ENCODE peak calls at places on chromosomes 16 and 17, in eight cellular contexts. G is ovary, C is lower leg skin, E is prostate gland, O is HCT116, K is tibial nerve, L is IMR-90, W is stomach. X is an unnamed sample.

GRCh38 chr16:28063047-28063521 is 430 bp downstream of the GSG1L start:
- DNase-seq in G (no peak), C (no peak), E (no peak), O (no peak), K (no peak), L (peak; percentile 10), W (no peak), X (no peak)

GRCh38 chr16:15686287-15686686 is 36.2 kb downstream of the NDE1 start:
- DNase-seq in G (no peak), C (no peak), E (no peak), O (no peak), K (no peak), L (no peak), W (no peak), X (no peak)

GRCh38 chr16:82192665-82193064 is 22.6 kb upstream of the MPHOSPH6 start:
- DNase-seq in G (no peak), C (no peak), E (no peak), O (no peak), K (no peak), L (peak; percentile 88), W (no peak), X (no peak)

GRCh38 chr17:77570565-77570898 is 388.0 kb upstream of the TNRC6C start:
- DNase-seq in G (no peak), C (no peak), E (no peak), O (no peak), K (no peak), L (no peak), W (no peak), X (no peak)

GRCh38 chr16:31535737-31536136 is 8.0 kb downstream of the AHSP start:
- DNase-seq in G (no peak), C (no peak), E (no peak), O (no peak), K (no peak), L (no peak), W (no peak), X (no peak)

GRCh38 chr16:65306313-65306712 is 184.4 kb upstream of the CDH11 start:
- DNase-seq in G (no peak), C (no peak), E (no peak), O (no peak), K (no peak), L (no peak), W (no peak), X (no peak)

GRCh38 chr16:85675528-85675927 is 13.2 kb downstream of the GINS2 start:
- DNase-seq in G (no peak), C (no peak), E (no peak), O (no peak), K (no peak), L (peak; percentile 56), W (no peak), X (no peak)

GRCh38 chr17:68790931-68791330 is 164.3 kb downstream of the ABCA8 start:
- DNase-seq in G (no peak), C (no peak), E (no peak), O (no peak), K (no peak), L (no peak), W (no peak), X (no peak)

GRCh38 chr17:49425004-49425286 is 10.3 kb upstream of the PHB1 start:
- DNase-seq in G (no peak), C (no peak), E (no peak), O (no peak), K (no peak), L (no peak), W (no peak), X (no peak)

GRCh38 chr17:77317091-77317519 is 176.3 kb downstream of the SEC14L1 start:
- DNase-seq in G (no peak), C (no peak), E (no peak), O (no peak), K (no peak), L (no peak), W (no peak), X (no peak)

GRCh38 chr16:51510416-51510815 is 359.3 kb upstream of the SALL1 start:
- DNase-seq in G (no peak), C (no peak), E (no peak), O (no peak), K (no peak), L (no peak), W (no peak), X (no peak)

GRCh38 chr16:84720180-84720579 is 20.4 kb downstream of the USP10 start:
- DNase-seq in G (no peak), C (no peak), E (no peak), O (no peak), K (no peak), L (no peak), W (no peak), X (no peak)

GRCh38 chr17:50459081-50459676 is 9.5 kb downstream of the CHAD start:
- DNase-seq in G (no peak), C (no peak), E (peak; percentile 83), O (peak; percentile 15), K (no peak), L (peak; percentile 18), W (no peak), X (no peak)

GRCh38 chr16:52852978-52853377 is 199.7 kb downstream of the CHD9NB start:
- DNase-seq in G (no peak), C (no peak), E (no peak), O (no peak), K (no peak), L (no peak), W (no peak), X (no peak)

GRCh38 chr16:57614546-57615343 is 13.7 kb upstream of the ADGRG1 start:
- DNase-seq in G (no peak), C (no peak), E (no peak), O (no peak), K (no peak), L (no peak), W (peak; percentile 25), X (no peak)

GRCh38 chr16:87180069-87180468 is 137.1 kb downstream of the C16orf95 start:
- DNase-seq in G (no peak), C (no peak), E (no peak), O (no peak), K (no peak), L (no peak), W (no peak), X (no peak)

GRCh38 chr17:2860045-2860444 is 63.8 kb downstream of the RAP1GAP2 start:
- DNase-seq in G (no peak), C (no peak), E (no peak), O (no peak), K (no peak), L (no peak), W (no peak), X (no peak)

GRCh38 chr16:68590201-68590994 is 51.3 kb downstream of the ZFP90 start:
- DNase-seq in G (peak; percentile 80), C (no peak), E (peak; percentile 63), O (peak; percentile 54), K (no peak), L (peak; percentile 7), W (peak; percentile 74), X (peak; percentile 65)

GRCh38 chr17:47714773-47715396 is 18.2 kb upstream of the TBX21 start:
- DNase-seq in G (no peak), C (no peak), E (no peak), O (no peak), K (no peak), L (no peak), W (no peak), X (no peak)

GRCh38 chr16:563072-563644 is 3.0 kb downstream of the PRR35 start:
- DNase-seq in G (no peak), C (no peak), E (no peak), O (no peak), K (no peak), L (no peak), W (no peak), X (no peak)

GRCh38 chr17:79983456-79983855 is 52.2 kb downstream of the TBC1D16 start:
- DNase-seq in G (peak; percentile 9), C (no peak), E (no peak), O (no peak), K (no peak), L (no peak), W (no peak), X (no peak)

DNA sequence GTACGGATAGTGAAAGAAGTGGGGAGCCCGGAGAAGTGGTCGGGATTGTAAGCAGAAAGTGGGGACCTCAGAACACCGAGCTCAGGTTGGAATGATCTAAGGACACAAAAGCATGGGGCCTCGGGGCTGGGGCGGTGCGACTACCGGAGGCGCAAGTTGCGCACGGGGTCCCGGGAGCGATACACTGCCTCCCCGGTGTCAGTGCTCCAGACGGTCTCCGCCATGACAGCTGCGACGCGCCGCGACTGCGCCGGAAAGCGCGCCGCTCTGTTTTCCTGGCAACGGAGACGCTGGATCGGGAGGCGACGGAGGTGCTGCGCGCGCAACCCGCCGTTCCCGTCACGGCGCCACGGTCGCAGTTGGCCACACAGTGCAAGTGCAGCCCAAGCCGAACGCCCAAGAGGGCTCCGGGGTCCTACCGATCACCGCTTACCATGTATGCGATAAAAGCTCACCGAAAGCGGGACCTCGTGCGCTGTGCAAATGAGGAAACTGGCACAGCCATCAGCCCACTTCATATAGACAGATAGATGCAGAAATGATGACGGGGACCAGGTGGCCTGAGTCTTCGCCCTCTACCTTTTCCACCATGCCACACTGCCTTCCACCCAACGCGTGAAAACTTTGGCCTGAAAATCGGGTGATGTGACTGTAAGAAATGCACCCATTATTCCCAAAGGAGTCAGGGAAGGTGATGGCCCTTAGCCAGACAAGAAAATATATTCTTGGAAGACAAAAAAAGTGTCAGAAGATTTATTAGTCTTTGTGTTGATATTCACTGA is at the start of gene MKS1:
- DNase-seq in G (peak; percentile 89), C (peak; percentile 93), E (peak; percentile 92), O (peak; percentile 87), K (peak; percentile 82), L (peak; percentile 85), W (peak; percentile 97), X (peak; percentile 96)
- TF ChIP-seq POLR2A in G (peak; percentile 52), C (no peak), E (peak; percentile 70), O (peak; percentile 89), K (peak; percentile 37), L (peak; percentile 42), W (no peak), X (peak; percentile 33)

DNA sequence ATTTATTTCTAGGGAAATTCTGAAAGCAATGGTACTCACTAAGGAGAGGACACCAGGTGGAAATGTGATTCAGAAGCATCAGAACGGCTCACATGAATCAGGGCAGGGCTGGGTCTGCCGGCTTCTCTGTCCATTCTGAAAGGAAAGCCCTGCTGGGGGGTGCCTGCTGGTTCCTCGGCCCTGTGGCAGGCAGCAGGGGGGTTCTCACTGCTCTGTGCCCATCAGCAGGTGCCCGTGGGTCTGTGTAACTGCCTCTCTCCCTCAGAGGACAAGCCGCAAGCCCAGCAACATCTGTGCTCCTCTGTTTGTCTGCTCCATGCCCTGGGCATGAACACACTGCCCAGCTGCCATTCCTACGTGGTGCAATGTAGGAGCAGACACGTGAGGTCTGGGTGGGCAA is 74.9 kb upstream of the ZNF423 start:
- DNase-seq in G (no peak), C (no peak), E (no peak), O (no peak), K (no peak), L (no peak), W (no peak), X (no peak)
- TF ChIP-seq POLR2A in G (no peak), C (no peak), E (no peak), O (no peak), K (no peak), L (no peak), W (no peak), X (no peak)

GRCh38 chr17:31581022-31581483 is 189.6 kb downstream of the RAB11FIP4 start:
- DNase-seq in G (peak; percentile 71), C (no peak), E (peak; percentile 85), O (no peak), K (no peak), L (peak; percentile 68), W (peak; percentile 90), X (peak; percentile 85)
- TF ChIP-seq POLR2A in G (no peak), C (no peak), E (no peak), O (no peak), K (no peak), L (no peak), W (no peak), X (no peak)

GRCh38 chr17:38730526-38731379 is 612 bp downstream of the CISD3 start:
- DNase-seq in G (peak; percentile 81), C (no peak), E (no peak), O (no peak), K (peak; percentile 61), L (peak; percentile 42), W (peak; percentile 95), X (peak; percentile 98)
- TF ChIP-seq POLR2A in G (no peak), C (no peak), E (no peak), O (no peak), K (no peak), L (no peak), W (no peak), X (no peak)